ENCODE peak calls at places on chromosomes 4 and X, in four cellular contexts. One of them, this sample, is unnamed.

GRCh38 chrX:55907968-55908607 is 190.5 kb downstream of the RRAGB start:
- DNase-seq in prostate gland: peak; percentile 49
- DNase-seq in ovary: peak; percentile 51
- DNase-seq in IMR-90: no peak
- DNase-seq in this sample: peak; percentile 58

GRCh38 chr4:106864231-106864630 is 171.9 kb downstream of the DKK2 start:
- DNase-seq in IMR-90: no peak
- DNase-seq in ovary: no peak
- DNase-seq in prostate gland: no peak
- DNase-seq in this sample: no peak

GRCh38 chr4:6546681-6547447 is 28.1 kb upstream of the MAN2B2 start:
- DNase-seq in prostate gland: peak; percentile 33
- DNase-seq in IMR-90: peak; percentile 72
- DNase-seq in ovary: no peak
- DNase-seq in this sample: peak; percentile 44

GRCh38 chr4:53863731-53864130 is 200.7 kb downstream of the CHIC2 start:
- DNase-seq in ovary: no peak
- DNase-seq in IMR-90: no peak
- DNase-seq in prostate gland: no peak
- DNase-seq in this sample: no peak

GRCh38 chr4:138199568-138200235 is 42.4 kb downstream of the SLC7A11 start:
- DNase-seq in IMR-90: peak; percentile 33
- DNase-seq in prostate gland: peak; percentile 7
- DNase-seq in ovary: no peak
- DNase-seq in this sample: peak; percentile 41

GRCh38 chr4:23904639-23905061 is 14.8 kb upstream of the PPARGC1A start:
- DNase-seq in ovary: no peak
- DNase-seq in IMR-90: no peak
- DNase-seq in prostate gland: peak; percentile 72
- DNase-seq in this sample: no peak

GRCh38 chr4:169745291-169745690 is 12.5 kb downstream of the HPF1 start:
- DNase-seq in IMR-90: peak; percentile 65
- DNase-seq in ovary: no peak
- DNase-seq in prostate gland: no peak
- DNase-seq in this sample: no peak

GRCh38 chr4:6227412-6228157 is 27.2 kb upstream of the JAKMIP1 start:
- DNase-seq in IMR-90: no peak
- DNase-seq in prostate gland: no peak
- DNase-seq in ovary: no peak
- DNase-seq in this sample: peak; percentile 17

GRCh38 chr4:144338148-144338547 is 197.6 kb upstream of the GYPA start:
- DNase-seq in prostate gland: no peak
- DNase-seq in IMR-90: no peak
- DNase-seq in ovary: no peak
- DNase-seq in this sample: no peak

GRCh38 chr4:18020671-18021469 is 685 bp downstream of the LCORL start:
- DNase-seq in prostate gland: peak; percentile 36
- DNase-seq in IMR-90: peak; percentile 83
- DNase-seq in ovary: peak; percentile 71
- DNase-seq in this sample: peak; percentile 44

GRCh38 chr4:125200556-125200955 is 114.2 kb upstream of the FAT4 start:
- DNase-seq in IMR-90: no peak
- DNase-seq in ovary: no peak
- DNase-seq in prostate gland: no peak
- DNase-seq in this sample: no peak

GRCh38 chrX:110119480-110119879 is 116.6 kb downstream of the TMEM164 start:
- DNase-seq in IMR-90: no peak
- DNase-seq in prostate gland: no peak
- DNase-seq in ovary: no peak
- DNase-seq in this sample: no peak

GRCh38 chr4:177339794-177340374 is 30.2 kb downstream of the NEIL3 start:
- DNase-seq in prostate gland: no peak
- DNase-seq in ovary: no peak
- DNase-seq in IMR-90: peak; percentile 51
- DNase-seq in this sample: no peak

GRCh38 chrX:41259516-41259915 is 74.4 kb upstream of the DDX3X start:
- DNase-seq in prostate gland: no peak
- DNase-seq in IMR-90: peak; percentile 28
- DNase-seq in ovary: no peak
- DNase-seq in this sample: no peak

GRCh38 chr4:2785613-2786012 is 7.3 kb upstream of the SH3BP2 start:
- DNase-seq in prostate gland: no peak
- DNase-seq in IMR-90: no peak
- DNase-seq in ovary: no peak
- DNase-seq in this sample: peak; percentile 37

GRCh38 chrX:57267308-57267707 is 19.2 kb upstream of the FAAH2 start:
- DNase-seq in prostate gland: no peak
- DNase-seq in ovary: no peak
- DNase-seq in IMR-90: no peak
- DNase-seq in this sample: no peak

GRCh38 chr4:121221201-121221600 is 57.1 kb upstream of the TNIP3 start:
- DNase-seq in ovary: no peak
- DNase-seq in IMR-90: no peak
- DNase-seq in prostate gland: no peak
- DNase-seq in this sample: no peak

GRCh38 chr4:39036172-39036571 is 4.0 kb upstream of the TMEM156 start:
- DNase-seq in ovary: no peak
- DNase-seq in prostate gland: no peak
- DNase-seq in IMR-90: peak; percentile 63
- DNase-seq in this sample: no peak

GRCh38 chrX:29039501-29039900 is 452.3 kb downstream of the IL1RAPL1 start:
- DNase-seq in IMR-90: no peak
- DNase-seq in ovary: no peak
- DNase-seq in prostate gland: no peak
- DNase-seq in this sample: no peak

GRCh38 chr4:10115657-10116624 is 658 bp downstream of the WDR1 start:
- DNase-seq in ovary: peak; percentile 50
- DNase-seq in prostate gland: peak; percentile 70
- DNase-seq in IMR-90: no peak
- DNase-seq in this sample: peak; percentile 75

GRCh38 chrX:41634284-41634683 is 54.5 kb upstream of the GPR34 start:
- DNase-seq in ovary: no peak
- DNase-seq in prostate gland: no peak
- DNase-seq in IMR-90: peak; percentile 45
- DNase-seq in this sample: no peak

GRCh38 chr4:6854098-6854744 is 55.4 kb upstream of the TBC1D14 start:
- DNase-seq in IMR-90: no peak
- DNase-seq in ovary: no peak
- DNase-seq in prostate gland: no peak
- DNase-seq in this sample: no peak

DNA sequence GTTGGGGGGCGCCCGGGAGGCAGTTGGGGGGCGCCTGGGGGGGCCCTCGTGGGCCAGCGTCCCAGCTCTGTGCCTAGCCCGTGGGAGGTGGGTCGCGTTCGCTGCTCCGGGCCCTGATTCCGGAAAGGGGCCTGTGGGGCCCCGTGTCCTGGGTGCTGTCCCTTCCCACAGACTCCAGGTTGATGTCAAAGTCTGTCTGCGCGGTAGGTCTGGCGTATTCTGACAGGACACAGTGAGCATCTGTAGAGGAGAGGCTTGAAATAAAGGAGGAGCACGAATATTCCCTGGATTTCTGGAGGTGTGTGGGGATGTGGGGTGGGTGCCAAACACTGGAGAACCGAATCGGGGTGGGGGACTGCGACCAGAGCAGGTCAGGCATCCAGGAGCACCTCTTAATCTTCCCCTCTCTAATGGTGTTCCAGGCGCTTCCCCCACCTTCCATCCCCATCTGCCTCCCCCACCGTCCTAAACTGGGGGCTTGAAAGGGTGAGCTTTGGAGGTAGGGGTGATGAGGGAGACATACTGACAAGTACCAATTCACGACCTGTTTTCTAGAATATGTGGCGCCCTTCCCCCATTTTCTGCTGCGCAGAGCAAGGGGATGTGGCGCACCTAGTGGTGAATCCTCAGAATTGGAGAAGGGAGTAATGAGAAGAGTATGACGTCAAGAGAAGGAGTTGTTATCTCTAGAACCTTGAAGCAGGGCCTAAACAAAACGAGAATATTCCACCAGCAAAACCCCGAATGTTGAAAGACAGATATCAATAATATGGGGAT is 873 bp downstream of the GPRASP1 start:
- DNase-seq in ovary: peak; percentile 81
- DNase-seq in prostate gland: peak; percentile 22
- DNase-seq in IMR-90: peak; percentile 29
- DNase-seq in this sample: no peak
- H3K27ac ChIP-seq in ovary: peak overlapping the region; percentile 95
- H3K27ac ChIP-seq in prostate gland: peak overlapping the region; percentile 71
- H3K27ac ChIP-seq in IMR-90: no peak overlapping the region
- H3K27ac ChIP-seq in this sample: peak overlapping the region; percentile 73

GRCh38 chrX:128862557-128862956 is 660.7 kb downstream of the SMARCA1 start:
- DNase-seq in ovary: no peak
- DNase-seq in prostate gland: no peak
- DNase-seq in IMR-90: no peak
- DNase-seq in this sample: no peak
- TF ChIP-seq POLR2A in ovary: no peak
- TF ChIP-seq POLR2A in prostate gland: no peak
- TF ChIP-seq POLR2A in IMR-90: no peak
- TF ChIP-seq POLR2A in this sample: no peak

DNA sequence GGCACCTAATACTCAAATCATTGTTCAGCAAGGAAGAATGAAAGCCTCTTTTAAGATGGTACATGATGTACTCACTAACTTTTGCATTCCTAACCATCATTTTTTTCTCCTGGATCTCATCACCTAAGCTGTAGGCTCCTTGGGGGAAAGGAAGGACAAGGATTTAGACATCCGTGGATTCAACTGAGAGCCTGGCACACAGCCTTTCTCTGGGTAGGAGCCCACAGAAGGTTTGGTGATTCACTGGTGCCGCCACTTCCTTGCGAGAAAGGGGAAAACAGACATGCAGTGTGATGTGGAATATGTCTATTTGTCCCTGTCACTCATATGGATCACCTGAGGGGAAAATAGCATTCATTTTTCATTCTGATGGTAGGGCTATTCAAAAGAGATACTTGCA is 147.3 kb downstream of the PCDH7 start:
- DNase-seq in ovary: no peak
- DNase-seq in prostate gland: peak; percentile 41
- DNase-seq in IMR-90: no peak
- DNase-seq in this sample: no peak
- H3K27ac ChIP-seq in ovary: no peak overlapping the region
- H3K27ac ChIP-seq in prostate gland: peak overlapping the region; percentile 60
- H3K27ac ChIP-seq in IMR-90: peak overlapping the region; percentile 37
- H3K27ac ChIP-seq in this sample: peak overlapping the region; percentile 61

DNA sequence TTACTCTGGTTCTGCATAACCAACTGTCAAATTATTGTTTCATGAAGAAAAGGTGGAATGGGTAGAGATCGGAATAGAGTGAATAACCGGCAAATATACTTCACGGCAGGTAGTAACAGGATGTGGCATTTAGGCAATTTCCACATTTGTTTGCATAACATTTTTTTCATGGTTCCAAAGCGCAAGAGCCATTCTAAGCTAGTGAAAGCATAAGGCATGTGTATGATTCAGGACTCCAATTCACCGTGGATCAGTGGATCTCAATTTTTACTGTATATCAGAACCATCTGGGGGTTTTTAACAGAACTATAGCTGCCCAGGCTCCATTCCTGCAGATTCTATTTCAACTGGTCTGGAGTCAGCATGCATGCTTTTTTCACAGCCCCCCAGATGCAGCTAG is 30.2 kb downstream of the AFAP1 start:
- DNase-seq in prostate gland: no peak
- DNase-seq in IMR-90: no peak
- DNase-seq in ovary: no peak
- DNase-seq in this sample: no peak
- TF ChIP-seq POLR2A in prostate gland: no peak
- TF ChIP-seq POLR2A in IMR-90: no peak
- TF ChIP-seq POLR2A in ovary: no peak
- TF ChIP-seq POLR2A in this sample: no peak

GRCh38 chrX:65591206-65591605 is 56.6 kb upstream of the LAS1L start:
- DNase-seq in ovary: no peak
- DNase-seq in prostate gland: no peak
- DNase-seq in IMR-90: no peak
- DNase-seq in this sample: no peak

GRCh38 chrX:65586491-65586890 is 51.9 kb upstream of the LAS1L start:
- DNase-seq in prostate gland: no peak
- DNase-seq in ovary: no peak
- DNase-seq in IMR-90: peak; percentile 55
- DNase-seq in this sample: no peak

GRCh38 chrX:65589304-65589703 is 54.7 kb upstream of the LAS1L start:
- DNase-seq in IMR-90: no peak
- DNase-seq in ovary: no peak
- DNase-seq in prostate gland: no peak
- DNase-seq in this sample: no peak

GRCh38 chrX:65587616-65588526 is 53.3 kb upstream of the LAS1L start:
- DNase-seq in IMR-90: peak; percentile 49
- DNase-seq in ovary: peak; percentile 88
- DNase-seq in prostate gland: peak; percentile 51
- DNase-seq in this sample: peak; percentile 78

GRCh38 chrX:65588795-65589194 is 54.2 kb upstream of the LAS1L start:
- DNase-seq in IMR-90: no peak
- DNase-seq in prostate gland: no peak
- DNase-seq in ovary: no peak
- DNase-seq in this sample: no peak
- H3K27ac ChIP-seq in IMR-90: peak overlapping the region; percentile 89
- H3K27ac ChIP-seq in prostate gland: no peak overlapping the region
- H3K27ac ChIP-seq in ovary: peak overlapping the region; percentile 17
- H3K27ac ChIP-seq in this sample: no peak overlapping the region